ENCODE peak calls at places on chromosomes 16 and 17, in six cellular contexts. A is astrocyte of the spinal cord, O is kidney glomerular epithelial cell, V is fibroblast of lung, B is NCI-H1694, K is hippocampal formation. R is an unnamed sample.

GRCh38 chr17:39069114-39069756 is 82.2 kb downstream of the PLXDC1 start:
- DNase-seq in A (peak), O (peak), V (peak), B (peak), K (no peak), R (no peak)

GRCh38 chr16:86059253-86060171 is 160.6 kb downstream of the IRF8 start:
- DNase-seq in A (no peak), O (no peak), V (peak), B (no peak), K (peak), R (no peak)

GRCh38 chr17:2102931-2103398 is 48.1 kb downstream of the HIC1 start:
- DNase-seq in A (peak), O (no peak), V (peak), B (no peak), K (no peak), R (no peak)

GRCh38 chr16:31072540-31073072 is 1.4 kb downstream of the ZNF668 start:
- DNase-seq in A (peak), O (peak), V (peak), B (no peak), K (no peak), R (peak)

GRCh38 chr17:45745843-45746494 is 38.2 kb upstream of the CRHR1 start:
- DNase-seq in A (no peak), O (no peak), V (no peak), B (no peak), K (no peak), R (no peak)

GRCh38 chr16:11743308-11744074 is 834 bp upstream of the TXNDC11 start:
- DNase-seq in A (peak), O (no peak), V (peak), B (no peak), K (no peak), R (no peak)

GRCh38 chr17:16419929-16420271 is 4.5 kb downstream of the TRPV2 start:
- DNase-seq in A (peak), O (no peak), V (peak), B (no peak), K (no peak), R (no peak)

GRCh38 chr16:82070656-82071369 is 35.8 kb downstream of the HSD17B2 start:
- DNase-seq in A (peak), O (peak), V (peak), B (no peak), K (no peak), R (no peak)

GRCh38 chr16:85175724-85176233 is 63.5 kb upstream of the CIBAR2 start:
- DNase-seq in A (no peak), O (no peak), V (no peak), B (no peak), K (no peak), R (no peak)

GRCh38 chr17:27576429-27577123 is 54.4 kb upstream of the LGALS9 start:
- DNase-seq in A (no peak), O (no peak), V (peak), B (no peak), K (peak), R (no peak)

GRCh38 chr16:80883159-80883642 is 78.8 kb upstream of the CDYL2 start:
- DNase-seq in A (no peak), O (no peak), V (no peak), B (no peak), K (no peak), R (no peak)

GRCh38 chr16:57807968-57808528 is 5.8 kb upstream of the KIFC3 start:
- DNase-seq in A (peak), O (peak), V (peak), B (no peak), K (peak), R (peak)

GRCh38 chr17:55731586-55732250 is 9.1 kb upstream of the TMEM100 start:
- DNase-seq in A (peak), O (no peak), V (peak), B (no peak), K (no peak), R (no peak)